ENCODE peak calls at places on chromosomes 16 and 17, in five cellular contexts. One of them, this sample, is unnamed.

GRCh38 chr17:74253036-74253435 is 21.0 kb upstream of the DNAI2 start:
- DNase-seq in lower leg skin: no peak
- DNase-seq in heart left ventricle: no peak
- DNase-seq in esophagus squamous epithelium: no peak
- DNase-seq in uterus: no peak
- DNase-seq in this sample: no peak

GRCh38 chr17:60680754-60681153 is 3.1 kb downstream of the BCAS3 start:
- DNase-seq in lower leg skin: no peak
- DNase-seq in heart left ventricle: no peak
- DNase-seq in esophagus squamous epithelium: no peak
- DNase-seq in uterus: no peak
- DNase-seq in this sample: no peak

GRCh38 chr17:66748578-66748977 is 86.3 kb upstream of the CACNG5 start:
- DNase-seq in lower leg skin: no peak
- DNase-seq in heart left ventricle: no peak
- DNase-seq in esophagus squamous epithelium: no peak
- DNase-seq in uterus: no peak
- DNase-seq in this sample: no peak

GRCh38 chr17:38871247-38871991 is 1.6 kb downstream of the LASP1 start:
- DNase-seq in lower leg skin: peak
- DNase-seq in heart left ventricle: no peak
- DNase-seq in esophagus squamous epithelium: no peak
- DNase-seq in uterus: peak
- DNase-seq in this sample: no peak

GRCh38 chr16:86865866-86866675 is 287.7 kb downstream of the FOXL1 start:
- DNase-seq in lower leg skin: no peak
- DNase-seq in heart left ventricle: peak
- DNase-seq in esophagus squamous epithelium: no peak
- DNase-seq in uterus: no peak
- DNase-seq in this sample: no peak

GRCh38 chr16:70685938-70686375 is at the start of gene MTSS2:
- DNase-seq in lower leg skin: no peak
- DNase-seq in heart left ventricle: peak
- DNase-seq in esophagus squamous epithelium: no peak
- DNase-seq in uterus: peak
- DNase-seq in this sample: peak

GRCh38 chr16:74830646-74831045 is 56.0 kb upstream of the FA2H start:
- DNase-seq in lower leg skin: no peak
- DNase-seq in heart left ventricle: no peak
- DNase-seq in esophagus squamous epithelium: no peak
- DNase-seq in uterus: no peak
- DNase-seq in this sample: no peak

GRCh38 chr17:48596000-48596734 is 2.6 kb upstream of the HOXB5 start:
- DNase-seq in lower leg skin: no peak
- DNase-seq in heart left ventricle: no peak
- DNase-seq in esophagus squamous epithelium: no peak
- DNase-seq in uterus: no peak
- DNase-seq in this sample: no peak

GRCh38 chr17:31274252-31274651 is 22.8 kb downstream of the OMG start:
- DNase-seq in lower leg skin: peak
- DNase-seq in heart left ventricle: no peak
- DNase-seq in esophagus squamous epithelium: no peak
- DNase-seq in uterus: no peak
- DNase-seq in this sample: no peak

DNA sequence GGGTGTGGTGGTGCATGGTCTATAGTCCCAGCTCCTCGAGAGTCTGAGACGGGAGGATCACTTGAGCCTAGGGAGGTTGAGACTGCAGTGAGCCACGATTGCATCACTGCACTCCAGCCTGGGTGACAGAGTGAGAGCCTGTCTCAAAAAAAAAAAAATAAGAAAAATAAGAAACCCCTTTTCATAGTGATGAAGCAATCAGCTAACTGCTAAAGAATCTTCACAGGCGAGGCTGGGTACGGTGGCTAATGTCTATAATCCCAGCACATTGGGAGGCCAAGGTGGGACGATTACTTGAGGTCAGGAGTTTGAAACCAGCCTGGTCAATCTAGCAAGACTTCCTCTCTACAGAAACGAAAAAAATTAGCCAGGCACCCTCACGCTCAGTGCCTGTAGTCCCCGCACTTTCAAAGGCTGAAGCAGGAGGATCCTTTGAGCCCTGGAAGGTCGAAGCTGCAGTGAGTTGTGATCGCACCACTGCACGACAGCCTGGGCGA is 766 bp downstream of the SLFN12L start:
- DNase-seq in lower leg skin: no peak
- DNase-seq in heart left ventricle: no peak
- DNase-seq in esophagus squamous epithelium: no peak
- DNase-seq in uterus: no peak
- DNase-seq in this sample: no peak
- TF ChIP-seq POLR2A in lower leg skin: no peak
- TF ChIP-seq POLR2A in heart left ventricle: no peak
- TF ChIP-seq POLR2A in esophagus squamous epithelium: no peak
- TF ChIP-seq POLR2A in uterus: no peak
- TF ChIP-seq POLR2A in this sample: no peak

DNA sequence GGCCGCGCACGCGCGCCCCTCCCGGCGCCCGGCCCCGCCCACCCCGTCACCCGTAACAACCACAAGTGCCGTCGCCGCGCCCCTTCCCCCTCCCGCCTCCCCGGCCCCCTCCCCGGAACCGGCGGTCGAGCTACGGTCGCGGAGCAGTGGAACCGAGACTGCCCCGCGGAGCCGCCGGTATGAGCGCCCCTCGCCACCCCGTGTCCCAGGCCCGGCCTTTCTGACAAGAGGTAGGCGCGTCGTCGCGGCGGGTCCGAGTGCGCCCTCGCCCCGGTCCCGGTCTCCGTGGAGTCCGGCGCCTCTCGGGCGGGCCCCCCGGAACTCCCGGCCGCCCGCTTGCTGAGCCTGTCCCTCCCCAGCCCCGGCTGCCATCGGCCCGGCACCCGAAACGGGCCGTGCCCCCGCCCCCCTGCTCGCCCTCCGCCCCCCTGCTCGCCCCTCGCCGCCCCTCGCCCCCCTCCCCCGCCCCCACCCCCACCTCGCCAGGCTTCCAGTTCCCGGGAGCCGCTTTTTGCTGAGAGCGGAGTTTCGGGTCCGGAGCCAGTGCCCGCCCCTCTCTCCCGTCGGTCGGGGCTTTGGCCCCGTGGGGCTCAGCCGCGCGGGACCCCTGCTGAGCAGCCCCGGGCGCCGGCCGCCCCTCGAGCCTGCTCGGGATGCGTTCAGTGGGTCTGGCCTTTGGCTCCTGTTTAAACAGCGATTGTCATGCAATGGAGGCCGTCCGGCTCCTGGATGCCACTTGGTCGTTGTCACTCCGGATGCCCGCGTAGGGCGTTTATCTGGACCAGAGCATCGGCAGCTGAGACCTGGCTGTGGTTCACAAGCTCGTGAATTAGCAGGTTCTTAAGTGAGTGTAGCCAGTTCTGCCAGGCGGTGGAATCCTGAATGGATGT is at the start of gene SEC14L1:
- DNase-seq in lower leg skin: no peak
- DNase-seq in heart left ventricle: peak
- DNase-seq in esophagus squamous epithelium: no peak
- DNase-seq in uterus: no peak
- DNase-seq in this sample: peak
- TF ChIP-seq POLR2A in lower leg skin: no peak
- TF ChIP-seq POLR2A in heart left ventricle: no peak
- TF ChIP-seq POLR2A in esophagus squamous epithelium: no peak
- TF ChIP-seq POLR2A in uterus: peak
- TF ChIP-seq POLR2A in this sample: peak

GRCh38 chr16:85552980-85553435 is 60.1 kb upstream of the GSE1 start:
- DNase-seq in lower leg skin: no peak
- DNase-seq in heart left ventricle: no peak
- DNase-seq in esophagus squamous epithelium: no peak
- DNase-seq in uterus: no peak
- DNase-seq in this sample: no peak

GRCh38 chr16:85554791-85555548 is 58.2 kb upstream of the GSE1 start:
- DNase-seq in lower leg skin: no peak
- DNase-seq in heart left ventricle: peak
- DNase-seq in esophagus squamous epithelium: no peak
- DNase-seq in uterus: peak
- DNase-seq in this sample: peak

GRCh38 chr16:85553436-85554113 is 59.5 kb upstream of the GSE1 start:
- DNase-seq in lower leg skin: no peak
- DNase-seq in heart left ventricle: peak
- DNase-seq in esophagus squamous epithelium: no peak
- DNase-seq in uterus: peak
- DNase-seq in this sample: peak

GRCh38 chr16:85555549-85556455 is 57.3 kb upstream of the GSE1 start:
- DNase-seq in lower leg skin: no peak
- DNase-seq in heart left ventricle: peak
- DNase-seq in esophagus squamous epithelium: no peak
- DNase-seq in uterus: peak
- DNase-seq in this sample: no peak

DNA sequence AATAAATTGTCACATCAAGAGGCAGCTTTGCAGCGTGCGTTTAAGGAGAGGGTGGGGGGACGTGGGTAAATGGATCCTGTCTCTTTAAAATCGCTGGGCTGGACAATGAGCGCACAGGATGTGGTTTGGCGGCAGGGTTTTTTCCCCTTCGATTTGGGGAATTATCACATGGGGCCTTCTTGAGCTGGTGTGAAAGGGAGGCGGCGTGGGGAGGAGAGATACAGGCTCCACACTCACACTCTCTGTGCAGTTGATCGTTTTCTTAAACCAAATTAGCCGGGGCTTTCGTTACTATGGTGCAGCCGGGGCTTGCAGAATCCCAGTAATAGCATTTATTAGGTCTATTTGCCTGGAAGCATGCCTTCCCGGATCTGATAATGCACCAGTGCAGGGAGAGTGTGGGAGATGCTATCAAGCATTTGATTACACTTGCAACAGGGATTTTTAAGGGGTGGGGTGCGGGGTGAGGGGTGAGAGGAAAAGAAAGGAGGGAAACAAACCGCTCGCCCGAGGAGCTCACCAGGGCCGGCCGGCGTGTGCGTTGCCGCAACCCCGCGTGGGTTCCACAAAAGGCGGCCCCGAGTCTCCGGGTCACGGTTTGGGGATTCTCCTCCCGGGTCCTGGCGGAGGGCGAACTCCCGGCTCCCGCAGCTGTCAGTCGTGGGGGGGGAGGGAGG is 58.9 kb upstream of the GSE1 start:
- DNase-seq in lower leg skin: peak
- DNase-seq in heart left ventricle: peak
- DNase-seq in esophagus squamous epithelium: peak
- DNase-seq in uterus: peak
- DNase-seq in this sample: peak
- TF ChIP-seq POLR2A in lower leg skin: no peak
- TF ChIP-seq POLR2A in heart left ventricle: no peak
- TF ChIP-seq POLR2A in esophagus squamous epithelium: peak
- TF ChIP-seq POLR2A in uterus: no peak
- TF ChIP-seq POLR2A in this sample: peak

GRCh38 chr16:9092963-9093477 is 1.6 kb downstream of the HAPSTR1 start:
- DNase-seq in lower leg skin: peak
- DNase-seq in heart left ventricle: peak
- DNase-seq in esophagus squamous epithelium: no peak
- DNase-seq in uterus: peak
- DNase-seq in this sample: no peak
- TF ChIP-seq POLR2A in lower leg skin: no peak
- TF ChIP-seq POLR2A in heart left ventricle: no peak
- TF ChIP-seq POLR2A in esophagus squamous epithelium: no peak
- TF ChIP-seq POLR2A in uterus: no peak
- TF ChIP-seq POLR2A in this sample: no peak

GRCh38 chr17:8222630-8223355 is 12.4 kb upstream of the AURKB start:
- DNase-seq in lower leg skin: peak
- DNase-seq in heart left ventricle: peak
- DNase-seq in esophagus squamous epithelium: peak
- DNase-seq in uterus: peak
- DNase-seq in this sample: peak
- TF ChIP-seq POLR2A in lower leg skin: no peak
- TF ChIP-seq POLR2A in heart left ventricle: peak
- TF ChIP-seq POLR2A in esophagus squamous epithelium: peak
- TF ChIP-seq POLR2A in uterus: peak
- TF ChIP-seq POLR2A in this sample: peak

DNA sequence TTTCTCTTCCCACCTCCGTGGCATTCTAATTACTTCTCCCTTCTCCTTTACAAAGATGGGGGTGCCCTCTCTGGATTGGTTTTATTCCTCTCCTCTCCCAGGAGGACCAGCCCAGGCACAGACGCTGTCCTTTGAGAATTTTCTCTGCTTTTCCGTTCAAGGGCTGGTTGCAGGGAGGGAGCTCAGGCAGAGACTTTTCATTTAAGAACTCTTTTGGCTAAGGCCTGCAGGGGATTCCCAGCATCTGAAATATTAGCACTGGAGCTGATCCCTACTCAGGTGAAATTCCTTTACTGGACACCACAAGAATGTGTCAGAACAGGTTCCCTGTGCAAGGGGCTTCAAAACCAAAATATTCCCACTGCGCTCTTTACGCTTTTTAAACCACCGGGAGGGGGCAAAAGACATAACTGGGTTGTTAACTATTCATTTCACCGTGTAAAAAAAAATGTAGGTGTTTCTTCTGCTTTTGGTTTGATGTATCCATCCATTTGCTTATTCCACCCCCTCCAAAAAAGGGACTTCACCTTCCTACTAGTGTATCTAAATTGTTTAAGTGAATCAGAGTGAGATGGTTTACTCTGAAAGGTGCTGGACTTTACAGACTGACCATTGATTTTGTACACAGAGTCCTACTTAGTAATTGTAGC is 1.4 kb downstream of the NFAT5 start:
- DNase-seq in lower leg skin: no peak
- DNase-seq in heart left ventricle: no peak
- DNase-seq in esophagus squamous epithelium: no peak
- DNase-seq in uterus: peak
- DNase-seq in this sample: no peak
- TF ChIP-seq POLR2A in lower leg skin: no peak
- TF ChIP-seq POLR2A in heart left ventricle: no peak
- TF ChIP-seq POLR2A in esophagus squamous epithelium: no peak
- TF ChIP-seq POLR2A in uterus: no peak
- TF ChIP-seq POLR2A in this sample: no peak